ENCODE peak calls at places on chromosome 6, in four cellular contexts. One of them, this sample, is unnamed. For H3K4me1, the result is how much of the 10 kb centered on the place peaks cover.

GRCh38 chr6:81362246-81362645 is 390.2 kb downstream of the TENT5A start:
- DNase-seq in IMR-90: peak
- DNase-seq in mesendoderm: no peak
- DNase-seq in H1: no peak
- DNase-seq in this sample: no peak

GRCh38 chr6:4907602-4908001 is 96.2 kb downstream of the RPP40 start:
- DNase-seq in H1: no peak
- DNase-seq in mesendoderm: no peak
- DNase-seq in IMR-90: peak
- DNase-seq in this sample: no peak

GRCh38 chr6:46893648-46894047 is 28.1 kb downstream of the ADGRF5 start:
- DNase-seq in H1: no peak
- DNase-seq in mesendoderm: no peak
- DNase-seq in IMR-90: no peak
- DNase-seq in this sample: no peak

GRCh38 chr6:105179244-105180065 is at the start of gene POPDC3:
- DNase-seq in mesendoderm: peak
- DNase-seq in IMR-90: peak
- DNase-seq in H1: no peak
- DNase-seq in this sample: peak

GRCh38 chr6:133609404-133610270 is 279.3 kb upstream of the TCF21 start:
- DNase-seq in mesendoderm: no peak
- DNase-seq in H1: no peak
- DNase-seq in IMR-90: peak
- DNase-seq in this sample: no peak

GRCh38 chr6:121592955-121593665 is 157.7 kb downstream of the GJA1 start:
- DNase-seq in H1: no peak
- DNase-seq in IMR-90: peak
- DNase-seq in mesendoderm: no peak
- DNase-seq in this sample: no peak

GRCh38 chr6:137816133-137816579 is 50.9 kb upstream of the TNFAIP3 start:
- DNase-seq in H1: no peak
- DNase-seq in mesendoderm: no peak
- DNase-seq in IMR-90: no peak
- DNase-seq in this sample: no peak

GRCh38 chr6:3610206-3610605 is 141.3 kb downstream of the PXDC1 start:
- DNase-seq in IMR-90: peak
- DNase-seq in H1: no peak
- DNase-seq in mesendoderm: no peak
- DNase-seq in this sample: no peak

GRCh38 chr6:155314773-155315515 is 660 bp upstream of the TFB1M start:
- DNase-seq in mesendoderm: no peak
- DNase-seq in H1: no peak
- DNase-seq in IMR-90: peak
- DNase-seq in this sample: no peak

GRCh38 chr6:29791786-29792122 is 35.9 kb upstream of the HLA-G start:
- DNase-seq in mesendoderm: no peak
- DNase-seq in IMR-90: no peak
- DNase-seq in H1: no peak
- DNase-seq in this sample: no peak

GRCh38 chr6:17907467-17908229 is 79.8 kb downstream of the KIF13A start:
- DNase-seq in mesendoderm: peak
- DNase-seq in IMR-90: peak
- DNase-seq in H1: no peak
- DNase-seq in this sample: no peak

GRCh38 chr6:132369526-132369925 is 31.7 kb downstream of the MOXD1 start:
- DNase-seq in mesendoderm: no peak
- DNase-seq in IMR-90: peak
- DNase-seq in H1: no peak
- DNase-seq in this sample: no peak

GRCh38 chr6:55777461-55777860 is 97.9 kb downstream of the BMP5 start:
- DNase-seq in H1: no peak
- DNase-seq in IMR-90: peak
- DNase-seq in mesendoderm: no peak
- DNase-seq in this sample: no peak

GRCh38 chr6:81326856-81327561 is 425.5 kb downstream of the TENT5A start:
- DNase-seq in H1: no peak
- DNase-seq in IMR-90: peak
- DNase-seq in mesendoderm: no peak
- DNase-seq in this sample: no peak

GRCh38 chr6:43368517-43369160 is 808 bp downstream of the ZNF318 start:
- DNase-seq in IMR-90: peak
- DNase-seq in H1: no peak
- DNase-seq in mesendoderm: peak
- DNase-seq in this sample: peak

GRCh38 chr6:163355471-163355991 is 59.0 kb upstream of the QKI start:
- DNase-seq in IMR-90: peak
- DNase-seq in H1: no peak
- DNase-seq in mesendoderm: no peak
- DNase-seq in this sample: no peak

GRCh38 chr6:107121964-107122495 is 6.7 kb upstream of the BEND3 start:
- DNase-seq in H1: no peak
- DNase-seq in IMR-90: no peak
- DNase-seq in mesendoderm: peak
- DNase-seq in this sample: no peak

GRCh38 chr6:82396964-82397761 is 33.5 kb downstream of the TPBG start:
- DNase-seq in H1: no peak
- DNase-seq in IMR-90: peak
- DNase-seq in mesendoderm: no peak
- DNase-seq in this sample: no peak

GRCh38 chr6:18277181-18278006 is 13.1 kb upstream of the DEK start:
- DNase-seq in H1: no peak
- DNase-seq in IMR-90: no peak
- DNase-seq in mesendoderm: peak
- DNase-seq in this sample: peak

GRCh38 chr6:157981395-157982296 is at the start of gene SYNJ2:
- DNase-seq in IMR-90: peak
- DNase-seq in H1: peak
- DNase-seq in mesendoderm: peak
- DNase-seq in this sample: peak
- H3K4me1 ChIP-seq in IMR-90: under half
- H3K4me1 ChIP-seq in H1: under half
- H3K4me1 ChIP-seq in mesendoderm: under half
- H3K4me1 ChIP-seq in this sample: under half

GRCh38 chr6:139308936-139309603 is 17.3 kb upstream of the TXLNB start:
- DNase-seq in IMR-90: peak
- DNase-seq in H1: no peak
- DNase-seq in mesendoderm: no peak
- DNase-seq in this sample: no peak
- H3K56ac ChIP-seq in IMR-90: no peak
- H3K56ac ChIP-seq in H1: no peak
- H3K56ac ChIP-seq in mesendoderm: no peak
- H3K56ac ChIP-seq in this sample: no peak

DNA sequence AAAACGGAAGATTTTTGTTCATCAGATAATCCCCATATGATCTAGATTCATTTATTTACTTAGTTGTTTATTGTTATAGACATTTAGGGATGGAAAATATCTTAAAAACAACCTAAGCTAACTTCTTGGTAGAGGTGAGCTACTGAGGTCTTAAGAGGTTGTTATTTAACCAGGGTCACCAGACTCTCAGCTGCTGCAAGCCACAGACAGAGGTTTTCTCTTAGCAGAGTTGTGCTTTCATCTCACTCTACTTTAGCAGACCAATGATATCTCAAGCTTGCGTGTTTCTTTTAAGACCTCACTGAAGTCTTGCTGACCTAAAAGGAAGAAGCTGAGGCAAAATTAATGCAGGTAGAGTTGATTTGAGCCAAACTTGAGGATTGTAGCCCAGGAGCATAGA is 43.6 kb downstream of the NCOA7 start:
- DNase-seq in mesendoderm: peak
- DNase-seq in IMR-90: no peak
- DNase-seq in H1: no peak
- DNase-seq in this sample: no peak
- H3K4me1 ChIP-seq in mesendoderm: under half
- H3K4me1 ChIP-seq in IMR-90: under half
- H3K4me1 ChIP-seq in H1: under half
- H3K4me1 ChIP-seq in this sample: under half

GRCh38 chr6:13490402-13490801 is 3.0 kb upstream of the GFOD1 start:
- DNase-seq in H1: no peak
- DNase-seq in IMR-90: no peak
- DNase-seq in mesendoderm: no peak
- DNase-seq in this sample: no peak
- H3K56ac ChIP-seq in H1: no peak
- H3K56ac ChIP-seq in IMR-90: no peak
- H3K56ac ChIP-seq in mesendoderm: no peak
- H3K56ac ChIP-seq in this sample: no peak

GRCh38 chr6:25962368-25963127 is at the start of gene TRIM38:
- DNase-seq in IMR-90: peak
- DNase-seq in mesendoderm: peak
- DNase-seq in H1: no peak
- DNase-seq in this sample: peak
- H3K4me1 ChIP-seq in IMR-90: under half
- H3K4me1 ChIP-seq in mesendoderm: under half
- H3K4me1 ChIP-seq in H1: under half
- H3K4me1 ChIP-seq in this sample: under half

GRCh38 chr6:143195349-143195845 is 134.7 kb downstream of the AIG1 start:
- DNase-seq in H1: no peak
- DNase-seq in mesendoderm: no peak
- DNase-seq in IMR-90: no peak
- DNase-seq in this sample: no peak

GRCh38 chr6:143196525-143197225 is 136.0 kb downstream of the AIG1 start:
- DNase-seq in mesendoderm: no peak
- DNase-seq in H1: no peak
- DNase-seq in IMR-90: peak
- DNase-seq in this sample: no peak

GRCh38 chr6:143194095-143194589 is 133.5 kb downstream of the AIG1 start:
- DNase-seq in IMR-90: no peak
- DNase-seq in mesendoderm: no peak
- DNase-seq in H1: no peak
- DNase-seq in this sample: no peak

GRCh38 chr6:143192766-143193165 is 132.1 kb downstream of the AIG1 start:
- DNase-seq in H1: no peak
- DNase-seq in mesendoderm: no peak
- DNase-seq in IMR-90: no peak
- DNase-seq in this sample: no peak

DNA sequence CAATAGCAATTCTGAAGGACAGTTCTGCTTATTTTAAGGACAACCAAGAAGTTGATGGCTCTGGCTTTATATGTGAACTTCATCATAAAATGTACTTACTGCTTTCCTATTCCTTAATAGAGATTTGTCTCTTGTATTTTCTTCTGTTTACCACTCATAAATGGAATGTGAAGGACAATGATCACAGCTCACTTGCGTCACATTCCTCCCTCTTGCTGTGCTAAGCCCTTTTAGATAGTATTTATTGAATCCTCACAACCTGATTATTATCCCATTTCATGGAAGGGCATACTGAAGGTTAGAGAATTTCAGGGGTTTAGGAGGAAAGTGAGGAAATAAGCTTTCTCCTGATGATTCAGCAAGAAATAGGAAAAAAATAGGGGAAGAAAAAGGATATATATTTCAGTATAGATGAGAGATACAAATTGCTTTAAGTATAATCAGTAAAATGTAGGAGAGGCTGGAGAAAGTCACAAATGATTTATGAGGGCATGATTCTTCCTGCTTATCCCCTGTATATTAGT is 132.9 kb downstream of the AIG1 start:
- DNase-seq in H1: no peak
- DNase-seq in mesendoderm: no peak
- DNase-seq in IMR-90: no peak
- DNase-seq in this sample: no peak
- H3K56ac ChIP-seq in H1: no peak
- H3K56ac ChIP-seq in mesendoderm: no peak
- H3K56ac ChIP-seq in IMR-90: no peak
- H3K56ac ChIP-seq in this sample: no peak

GRCh38 chr6:139114741-139115140 is 20.1 kb upstream of the HECA start:
- DNase-seq in H1: no peak
- DNase-seq in mesendoderm: no peak
- DNase-seq in IMR-90: no peak
- DNase-seq in this sample: no peak
- H3K4me1 ChIP-seq in H1: under half
- H3K4me1 ChIP-seq in mesendoderm: under half
- H3K4me1 ChIP-seq in IMR-90: under half
- H3K4me1 ChIP-seq in this sample: under half

DNA sequence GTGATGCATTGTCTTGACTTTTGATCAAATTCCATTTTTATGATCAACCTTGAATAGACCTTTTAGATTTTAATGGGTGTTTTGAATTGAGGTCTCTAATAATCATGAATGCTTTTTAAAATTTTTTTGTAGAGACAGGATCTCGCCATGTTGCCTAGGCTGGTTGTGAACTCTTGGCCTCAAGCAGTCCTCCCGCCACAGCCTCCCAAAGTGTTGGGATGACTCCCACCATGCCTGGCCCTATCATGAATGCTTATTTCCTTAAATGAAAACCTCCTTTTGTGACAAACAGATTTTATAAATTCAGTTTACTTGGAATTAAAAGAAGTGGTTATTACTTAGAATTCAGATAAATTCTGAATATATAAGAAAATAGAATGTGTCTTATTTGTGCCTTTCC is 60.2 kb upstream of the KIF25 start:
- DNase-seq in H1: no peak
- DNase-seq in IMR-90: no peak
- DNase-seq in mesendoderm: no peak
- DNase-seq in this sample: no peak
- H3K56ac ChIP-seq in H1: no peak
- H3K56ac ChIP-seq in IMR-90: no peak
- H3K56ac ChIP-seq in mesendoderm: no peak
- H3K56ac ChIP-seq in this sample: no peak

This sample was measured in H9.